ENCODE peak calls at places on chromosomes 6 and 20, in seven cellular contexts. One of them, this sample, is unnamed.

GRCh38 chr6:155142902-155143609 is 120.8 kb upstream of the CLDN20 start:
- DNase-seq in GM12891: no peak
- DNase-seq in H1: no peak
- DNase-seq in K562: no peak
- DNase-seq in SK-N-SH: no peak
- DNase-seq in HepG2: no peak
- DNase-seq in GM12878: no peak
- DNase-seq in this sample: no peak

GRCh38 chr20:17580905-17581304 is 11.0 kb downstream of the DSTN start:
- DNase-seq in GM12891: no peak
- DNase-seq in H1: no peak
- DNase-seq in K562: no peak
- DNase-seq in SK-N-SH: no peak
- DNase-seq in HepG2: no peak
- DNase-seq in GM12878: no peak
- DNase-seq in this sample: no peak

GRCh38 chr6:110034637-110035096 is 56.6 kb downstream of the GPR6 start:
- DNase-seq in GM12891: no peak
- DNase-seq in H1: no peak
- DNase-seq in K562: no peak
- DNase-seq in SK-N-SH: no peak
- DNase-seq in HepG2: no peak
- DNase-seq in GM12878: no peak
- DNase-seq in this sample: no peak

GRCh38 chr6:30518505-30518850 is 29.2 kb downstream of the HLA-E start:
- DNase-seq in GM12891: no peak
- DNase-seq in H1: no peak
- DNase-seq in K562: no peak
- DNase-seq in SK-N-SH: no peak
- DNase-seq in HepG2: peak; percentile 20
- DNase-seq in GM12878: no peak
- DNase-seq in this sample: no peak

GRCh38 chr20:61493798-61494305 is 241.8 kb downstream of the CDH4 start:
- DNase-seq in GM12891: no peak
- DNase-seq in H1: no peak
- DNase-seq in K562: no peak
- DNase-seq in SK-N-SH: no peak
- DNase-seq in HepG2: no peak
- DNase-seq in GM12878: no peak
- DNase-seq in this sample: no peak

GRCh38 chr6:45377041-45377554 is 636 bp downstream of the SUPT3H start:
- DNase-seq in GM12891: no peak
- DNase-seq in H1: no peak
- DNase-seq in K562: no peak
- DNase-seq in SK-N-SH: no peak
- DNase-seq in HepG2: peak; percentile 23
- DNase-seq in GM12878: peak; percentile 17
- DNase-seq in this sample: no peak

GRCh38 chr6:8481727-8482126 is 46.4 kb upstream of the SLC35B3 start:
- DNase-seq in GM12891: no peak
- DNase-seq in H1: no peak
- DNase-seq in K562: peak; percentile 11
- DNase-seq in SK-N-SH: no peak
- DNase-seq in HepG2: no peak
- DNase-seq in GM12878: no peak
- DNase-seq in this sample: no peak

GRCh38 chr6:139820191-139820590 is 445.7 kb upstream of the CITED2 start:
- DNase-seq in GM12891: no peak
- DNase-seq in H1: no peak
- DNase-seq in K562: no peak
- DNase-seq in SK-N-SH: no peak
- DNase-seq in HepG2: no peak
- DNase-seq in GM12878: no peak
- DNase-seq in this sample: no peak

GRCh38 chr6:160261991-160262718 is 3.5 kb upstream of the SLC22A2 start:
- DNase-seq in GM12891: no peak
- DNase-seq in H1: no peak
- DNase-seq in K562: peak; percentile 70
- DNase-seq in SK-N-SH: peak; percentile 24
- DNase-seq in HepG2: peak; percentile 45
- DNase-seq in GM12878: no peak
- DNase-seq in this sample: no peak

GRCh38 chr6:146965110-146965689 is 239.0 kb upstream of the STXBP5 start:
- DNase-seq in GM12891: no peak
- DNase-seq in H1: no peak
- DNase-seq in K562: no peak
- DNase-seq in SK-N-SH: no peak
- DNase-seq in HepG2: no peak
- DNase-seq in GM12878: no peak
- DNase-seq in this sample: no peak

GRCh38 chr6:84871925-84872324 is 107.5 kb upstream of the TBX18 start:
- DNase-seq in GM12891: no peak
- DNase-seq in H1: no peak
- DNase-seq in K562: no peak
- DNase-seq in SK-N-SH: no peak
- DNase-seq in HepG2: no peak
- DNase-seq in GM12878: no peak
- DNase-seq in this sample: no peak

GRCh38 chr6:132483779-132484679 is 28.9 kb downstream of the STX7 start:
- DNase-seq in GM12891: no peak
- DNase-seq in H1: no peak
- DNase-seq in K562: peak; percentile 56
- DNase-seq in SK-N-SH: peak; percentile 45
- DNase-seq in HepG2: peak; percentile 75
- DNase-seq in GM12878: peak; percentile 37
- DNase-seq in this sample: no peak

GRCh38 chr20:62475819-62476073 is at the start of gene GATA5:
- DNase-seq in GM12891: no peak
- DNase-seq in H1: no peak
- DNase-seq in K562: no peak
- DNase-seq in SK-N-SH: no peak
- DNase-seq in HepG2: no peak
- DNase-seq in GM12878: no peak
- DNase-seq in this sample: no peak

GRCh38 chr6:72461144-72461543 is 160.7 kb upstream of the KCNQ5 start:
- DNase-seq in GM12891: no peak
- DNase-seq in H1: no peak
- DNase-seq in K562: no peak
- DNase-seq in SK-N-SH: no peak
- DNase-seq in HepG2: no peak
- DNase-seq in GM12878: no peak
- DNase-seq in this sample: no peak

GRCh38 chr6:7378629-7379218 is 10.8 kb downstream of the CAGE1 start:
- DNase-seq in GM12891: no peak
- DNase-seq in H1: no peak
- DNase-seq in K562: no peak
- DNase-seq in SK-N-SH: no peak
- DNase-seq in HepG2: no peak
- DNase-seq in GM12878: no peak
- DNase-seq in this sample: no peak

GRCh38 chr6:32177182-32177787 is 920 bp upstream of the RNF5 start:
- DNase-seq in GM12891: no peak
- DNase-seq in H1: no peak
- DNase-seq in K562: peak; percentile 56
- DNase-seq in SK-N-SH: peak; percentile 55
- DNase-seq in HepG2: no peak
- DNase-seq in GM12878: no peak
- DNase-seq in this sample: no peak

GRCh38 chr20:61251529-61252393 is at the start of gene CDH4:
- DNase-seq in GM12891: no peak
- DNase-seq in H1: no peak
- DNase-seq in K562: no peak
- DNase-seq in SK-N-SH: peak; percentile 63
- DNase-seq in HepG2: no peak
- DNase-seq in GM12878: no peak
- DNase-seq in this sample: no peak

GRCh38 chr6:162546905-162547304 is 180.7 kb downstream of the PRKN start:
- DNase-seq in GM12891: no peak
- DNase-seq in H1: no peak
- DNase-seq in K562: no peak
- DNase-seq in SK-N-SH: no peak
- DNase-seq in HepG2: no peak
- DNase-seq in GM12878: no peak
- DNase-seq in this sample: no peak

GRCh38 chr20:59817406-59817805 is 116.0 kb downstream of the SYCP2 start:
- DNase-seq in GM12891: no peak
- DNase-seq in H1: no peak
- DNase-seq in K562: no peak
- DNase-seq in SK-N-SH: peak; percentile 6
- DNase-seq in HepG2: no peak
- DNase-seq in GM12878: no peak
- DNase-seq in this sample: no peak

GRCh38 chr20:1033751-1034419 is 31.8 kb upstream of the RSPO4 start:
- DNase-seq in GM12891: no peak
- DNase-seq in H1: no peak
- DNase-seq in K562: peak; percentile 17
- DNase-seq in SK-N-SH: no peak
- DNase-seq in HepG2: no peak
- DNase-seq in GM12878: no peak
- DNase-seq in this sample: no peak

GRCh38 chr6:15360300-15360699 is 114.4 kb downstream of the JARID2 start:
- DNase-seq in GM12891: no peak
- DNase-seq in H1: no peak
- DNase-seq in K562: no peak
- DNase-seq in SK-N-SH: no peak
- DNase-seq in HepG2: no peak
- DNase-seq in GM12878: no peak
- DNase-seq in this sample: no peak

DNA sequence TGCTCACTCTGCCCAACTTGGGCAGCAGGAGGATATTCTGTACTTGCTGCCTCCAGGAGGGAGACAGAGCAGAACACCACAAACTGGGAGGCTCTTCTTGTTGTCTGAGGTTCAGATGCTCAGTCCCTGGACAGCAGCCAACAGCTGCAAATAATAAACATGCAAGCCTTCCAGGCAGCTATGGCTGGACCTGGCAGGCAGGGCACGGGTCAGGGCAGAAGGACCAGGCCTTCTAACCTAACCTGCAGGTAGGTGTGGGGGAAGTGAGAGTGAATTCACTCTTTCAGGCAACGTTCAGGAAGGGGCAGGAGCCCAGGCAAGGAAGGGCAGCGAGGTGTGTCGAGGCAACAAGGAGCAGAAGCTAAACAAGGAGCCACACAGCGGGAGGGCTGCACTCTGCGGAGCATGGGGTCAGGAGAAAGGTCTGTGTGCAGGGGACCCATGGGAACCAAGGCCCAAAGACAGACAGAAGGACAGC is 31.5 kb downstream of the NINL start:
- DNase-seq in GM12891: no peak
- DNase-seq in H1: no peak
- DNase-seq in K562: no peak
- DNase-seq in SK-N-SH: peak; percentile 88
- DNase-seq in HepG2: peak; percentile 62
- DNase-seq in GM12878: no peak
- DNase-seq in this sample: no peak
- TF ChIP-seq TAF1 in GM12891: no peak
- TF ChIP-seq TAF1 in H1: no peak
- TF ChIP-seq TAF1 in K562: no peak
- TF ChIP-seq TAF1 in SK-N-SH: no peak
- TF ChIP-seq TAF1 in HepG2: no peak
- TF ChIP-seq TAF1 in GM12878: no peak
- TF ChIP-seq TAF1 in this sample: no peak

GRCh38 chr20:2705931-2706645 is 13.5 kb downstream of the EBF4 start:
- DNase-seq in GM12891: no peak
- DNase-seq in H1: no peak
- DNase-seq in K562: no peak
- DNase-seq in SK-N-SH: no peak
- DNase-seq in HepG2: no peak
- DNase-seq in GM12878: no peak
- DNase-seq in this sample: no peak
- TF ChIP-seq TAF1 in GM12891: no peak
- TF ChIP-seq TAF1 in H1: no peak
- TF ChIP-seq TAF1 in K562: no peak
- TF ChIP-seq TAF1 in SK-N-SH: no peak
- TF ChIP-seq TAF1 in HepG2: no peak
- TF ChIP-seq TAF1 in GM12878: no peak
- TF ChIP-seq TAF1 in this sample: no peak

DNA sequence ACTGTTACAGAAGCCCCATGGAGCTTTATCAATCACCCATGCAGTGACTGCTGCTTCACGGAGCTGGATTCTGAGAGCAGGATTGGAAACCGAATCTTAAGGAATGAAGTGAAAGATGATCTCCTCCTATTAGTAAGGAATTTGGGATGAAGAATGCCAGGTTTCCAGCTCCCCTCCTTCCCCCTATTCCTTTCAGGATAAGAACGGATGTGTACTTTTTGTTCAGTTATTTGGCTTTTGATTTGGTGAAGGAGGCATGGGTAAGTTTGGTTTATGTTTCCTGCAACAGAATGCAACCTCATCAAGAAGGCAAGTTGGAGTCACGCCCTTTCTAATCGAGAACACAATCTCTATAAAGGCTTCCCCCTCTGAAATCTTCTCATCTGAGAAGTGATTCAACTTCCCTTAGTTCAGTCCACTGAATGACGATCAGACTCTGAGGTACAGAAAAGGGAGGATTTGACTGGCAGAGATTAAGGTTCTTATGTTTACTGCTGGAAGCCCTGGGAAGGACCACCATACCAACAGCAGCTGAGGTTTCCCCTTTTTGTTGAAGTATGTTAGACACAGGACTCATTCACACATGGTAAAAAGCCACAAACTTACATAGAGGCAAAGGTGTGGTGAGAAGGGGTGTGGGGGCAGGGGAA is 5.5 kb downstream of the ELMO2 start:
- DNase-seq in GM12891: no peak
- DNase-seq in H1: no peak
- DNase-seq in K562: no peak
- DNase-seq in SK-N-SH: no peak
- DNase-seq in HepG2: no peak
- DNase-seq in GM12878: no peak
- DNase-seq in this sample: no peak
- TF ChIP-seq TAF1 in GM12891: no peak
- TF ChIP-seq TAF1 in H1: no peak
- TF ChIP-seq TAF1 in K562: no peak
- TF ChIP-seq TAF1 in SK-N-SH: no peak
- TF ChIP-seq TAF1 in HepG2: no peak
- TF ChIP-seq TAF1 in GM12878: no peak
- TF ChIP-seq TAF1 in this sample: no peak

GRCh38 chr6:55726144-55726543 is 147.2 kb upstream of the HMGCLL1 start:
- DNase-seq in GM12891: no peak
- DNase-seq in H1: no peak
- DNase-seq in K562: no peak
- DNase-seq in SK-N-SH: no peak
- DNase-seq in HepG2: no peak
- DNase-seq in GM12878: no peak
- DNase-seq in this sample: no peak

GRCh38 chr6:55734256-55734655 is 141.1 kb downstream of the BMP5 start:
- DNase-seq in GM12891: no peak
- DNase-seq in H1: no peak
- DNase-seq in K562: no peak
- DNase-seq in SK-N-SH: no peak
- DNase-seq in HepG2: no peak
- DNase-seq in GM12878: no peak
- DNase-seq in this sample: no peak

DNA sequence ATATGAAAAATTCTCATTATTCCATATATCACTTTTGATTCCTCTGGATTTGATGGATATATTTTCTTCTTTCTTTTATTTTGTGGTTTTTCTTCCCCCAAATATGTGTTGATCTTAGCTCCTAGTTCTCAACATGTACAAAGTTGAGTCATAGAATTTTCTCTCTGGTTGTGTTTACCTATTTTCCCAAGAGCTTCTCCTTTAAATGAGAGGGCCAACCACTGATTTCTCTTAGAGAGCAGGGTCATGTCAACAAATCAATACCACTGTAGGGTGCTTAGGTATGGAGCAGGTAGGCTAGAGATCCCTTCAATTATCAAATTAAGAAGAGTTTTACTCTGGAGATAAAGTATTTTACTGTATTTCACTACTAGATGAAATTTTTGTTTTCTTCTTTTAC is 145.7 kb downstream of the BMP5 start:
- DNase-seq in GM12891: no peak
- DNase-seq in H1: no peak
- DNase-seq in K562: no peak
- DNase-seq in SK-N-SH: no peak
- DNase-seq in HepG2: no peak
- DNase-seq in GM12878: no peak
- DNase-seq in this sample: no peak
- TF ChIP-seq TAF1 in GM12891: no peak
- TF ChIP-seq TAF1 in H1: no peak
- TF ChIP-seq TAF1 in K562: no peak
- TF ChIP-seq TAF1 in SK-N-SH: no peak
- TF ChIP-seq TAF1 in HepG2: no peak
- TF ChIP-seq TAF1 in GM12878: no peak
- TF ChIP-seq TAF1 in this sample: no peak